ENCODE peak calls at places on chromosomes 4 and X, in four cellular contexts. R is Calu3, P is endothelial cell, M is breast epithelium. K is an unnamed sample.

GRCh38 chr4:158783775-158784174 is 14.9 kb downstream of the FNIP2 start:
- DNase-seq in R (no peak), P (no peak), M (no peak), K (peak; percentile 55)

GRCh38 chr4:3223986-3224748 is 24.8 kb upstream of the MSANTD1 start:
- DNase-seq in R (no peak), P (no peak), M (no peak), K (no peak)

GRCh38 chr4:98556451-98556850 is 102.0 kb downstream of the TSPAN5 start:
- DNase-seq in R (no peak), P (no peak), M (no peak), K (no peak)

GRCh38 chr4:42401171-42401570 is 3.9 kb downstream of the SHISA3 start:
- DNase-seq in R (no peak), P (no peak), M (no peak), K (peak; percentile 29)

GRCh38 chr4:150867148-150867547 is 147.9 kb downstream of the LRBA start:
- DNase-seq in R (peak; percentile 39), P (peak; percentile 52), M (no peak), K (peak; percentile 83)

GRCh38 chr4:7844247-7844991 is 95.2 kb downstream of the AFAP1 start:
- DNase-seq in R (peak; percentile 62), P (peak; percentile 82), M (no peak), K (peak; percentile 79)

GRCh38 chrX:104670051-104670450 is 104.1 kb downstream of the IL1RAPL2 start:
- DNase-seq in R (no peak), P (no peak), M (no peak), K (no peak)

GRCh38 chrX:1496076-1496475 is 40.9 kb downstream of the P2RY8 start:
- DNase-seq in R (no peak), P (no peak), M (no peak), K (no peak)

GRCh38 chr4:88219099-88219498 is 60.7 kb upstream of the ABCG2 start:
- DNase-seq in R (peak; percentile 26), P (no peak), M (no peak), K (peak; percentile 46)

GRCh38 chrX:30283456-30284200 is 25.6 kb downstream of the NR0B1 start:
- DNase-seq in R (peak; percentile 28), P (no peak), M (no peak), K (peak; percentile 94)

GRCh38 chrX:41779058-41779564 is 55.1 kb downstream of the GPR82 start:
- DNase-seq in R (peak; percentile 33), P (no peak), M (no peak), K (peak; percentile 88)

GRCh38 chrX:55342533-55343501 is 78.1 kb upstream of the PAGE3 start:
- DNase-seq in R (peak; percentile 2), P (no peak), M (no peak), K (peak; percentile 82)

GRCh38 chr4:100314057-100314456 is 123.8 kb upstream of the DDIT4L start:
- DNase-seq in R (no peak), P (peak; percentile 16), M (no peak), K (no peak)

GRCh38 chrX:134642394-134642793 is 15.9 kb downstream of the PLAC1 start:
- DNase-seq in R (no peak), P (no peak), M (no peak), K (no peak)

GRCh38 chr4:96558466-96558865 is 718.6 kb downstream of the PDHA2 start:
- DNase-seq in R (no peak), P (no peak), M (no peak), K (no peak)

GRCh38 chr4:40214661-40215418 is 18.0 kb downstream of the RHOH start:
- DNase-seq in R (no peak), P (no peak), M (no peak), K (no peak)

GRCh38 chrX:55160685-55161552 is 59.2 kb upstream of the PAGE5 start:
- DNase-seq in R (peak; percentile 90), P (peak; percentile 80), M (peak; percentile 86), K (peak; percentile 72)

GRCh38 chrX:22134681-22135080 is 102.6 kb downstream of the PHEX start:
- DNase-seq in R (peak; percentile 39), P (no peak), M (no peak), K (peak; percentile 83)

GRCh38 chr4:138894688-138895087 is 120.9 kb upstream of the NOCT start:
- DNase-seq in R (no peak), P (no peak), M (no peak), K (peak; percentile 93)

GRCh38 chr4:138901177-138901576 is 114.4 kb upstream of the NOCT start:
- DNase-seq in R (no peak), P (no peak), M (no peak), K (peak; percentile 35)

GRCh38 chr4:138897818-138898226 is 117.8 kb upstream of the NOCT start:
- DNase-seq in R (no peak), P (no peak), M (no peak), K (peak; percentile 70)

GRCh38 chr4:138899999-138900398 is 115.6 kb upstream of the NOCT start:
- DNase-seq in R (no peak), P (no peak), M (no peak), K (no peak)

DNA sequence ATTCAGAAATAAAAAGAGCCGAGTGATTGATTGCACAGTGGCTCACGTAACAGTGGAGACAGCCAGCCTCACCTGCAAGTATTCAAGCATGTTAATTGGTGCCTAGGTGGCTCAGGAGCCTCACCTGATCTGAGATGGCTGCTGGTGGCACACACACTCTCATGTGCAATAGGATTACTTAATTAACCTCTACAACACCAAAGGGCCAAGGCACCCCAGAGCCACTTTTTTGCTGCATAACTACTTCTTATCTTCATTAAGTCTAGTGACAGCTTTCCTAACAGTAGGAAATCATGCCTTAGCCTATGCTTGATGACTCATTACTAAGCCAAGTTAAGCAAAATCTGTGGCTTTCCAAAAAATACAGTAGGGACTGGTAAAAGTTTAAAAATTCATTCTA is 117.3 kb upstream of the NOCT start:
- DNase-seq in R (no peak), P (no peak), M (no peak), K (peak; percentile 49)
- TF ChIP-seq CTCF in R (no peak), P (no peak), M (no peak), K (no peak)

GRCh38 chr4:17091104-17091503 is 192.7 kb upstream of the LDB2 start:
- DNase-seq in R (no peak), P (no peak), M (no peak), K (no peak)
- TF ChIP-seq CTCF in R (no peak), P (no peak), M (no peak), K (no peak)

GRCh38 chr4:44632089-44632488 is 19.3 kb downstream of the YIPF7 start:
- DNase-seq in R (no peak), P (no peak), M (no peak), K (no peak)
- TF ChIP-seq CTCF in R (no peak), P (peak; percentile 38), M (no peak), K (no peak)

GRCh38 chr4:108834787-108835384 is 72.0 kb upstream of the ETNPPL start:
- DNase-seq in R (no peak), P (no peak), M (no peak), K (peak; percentile 76)
- TF ChIP-seq CTCF in R (no peak), P (peak; percentile 84), M (peak; percentile 40), K (peak; percentile 51)

GRCh38 chr4:25842229-25842840 is 20.5 kb downstream of the SEL1L3 start:
- DNase-seq in R (no peak), P (no peak), M (no peak), K (no peak)
- TF ChIP-seq CTCF in R (no peak), P (no peak), M (no peak), K (no peak)

GRCh38 chr4:185820119-185821028 is 8.4 kb upstream of the SORBS2 start:
- DNase-seq in R (no peak), P (no peak), M (no peak), K (no peak)
- TF ChIP-seq CTCF in R (no peak), P (no peak), M (no peak), K (no peak)

DNA sequence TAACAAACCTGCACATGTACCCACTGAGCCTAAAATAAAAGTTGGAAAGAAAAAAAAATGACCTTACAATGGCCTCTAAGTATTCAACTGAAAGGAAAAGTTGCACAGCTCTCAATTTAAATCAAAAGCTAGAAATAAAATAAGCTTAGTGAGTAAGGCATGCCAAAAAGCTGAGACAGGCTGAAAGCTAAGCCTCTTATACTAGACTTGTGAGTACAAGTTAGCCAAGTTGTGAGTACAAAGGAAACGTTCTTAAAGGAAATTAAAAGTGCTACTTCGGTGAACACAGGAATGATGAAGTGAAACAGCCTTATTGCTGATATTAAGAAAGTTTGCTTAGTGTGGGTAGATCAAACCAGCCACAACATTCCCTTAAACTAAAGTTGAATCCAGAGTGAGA is 707.9 kb upstream of the PITX2 start:
- DNase-seq in R (no peak), P (no peak), M (no peak), K (peak; percentile 15)
- TF ChIP-seq CTCF in R (no peak), P (no peak), M (no peak), K (no peak)

K was measured in bronchial epithelial cell.